ENCODE peak calls at places on chromosome 22, in six cellular contexts. R is central memory CD8-positive, alpha-beta T cell; N is sigmoid colon; H is left colon; O is HT-29; P is GM23248. C is an unnamed sample.
A peak's percentile ranks its signal among the peaks of the same experiment; 100 is the strongest.

GRCh38 chr22:36295247-36295646 is 42.3 kb downstream of the APOL1 start:
- DNase-seq in H (no peak), R (no peak), O (no peak), P (no peak), N (no peak), C (no peak)

GRCh38 chr22:37549704-37550059 is 10.6 kb upstream of the CDC42EP1 start:
- DNase-seq in R (no peak), P (peak; percentile 89), H (no peak), O (peak; percentile 27), N (no peak), C (peak; percentile 78)

GRCh38 chr22:49662681-49663080 is 165.0 kb downstream of the BRD1 start:
- DNase-seq in O (no peak), H (no peak), P (no peak), N (no peak), R (no peak), C (no peak)

GRCh38 chr22:32533265-32534068 is 58.9 kb downstream of the FBXO7 start:
- DNase-seq in R (no peak), P (peak; percentile 85), H (no peak), N (no peak), O (no peak), C (peak; percentile 63)

GRCh38 chr22:28791841-28792490 is 8.4 kb downstream of the XBP1 start:
- DNase-seq in O (no peak), N (no peak), P (no peak), R (no peak), H (no peak), C (no peak)

GRCh38 chr22:30887418-30887817 is 81.2 kb downstream of the MORC2 start:
- DNase-seq in N (peak; percentile 51), R (no peak), O (no peak), P (no peak), H (no peak), C (no peak)

GRCh38 chr22:23036684-23037428 is 33.5 kb upstream of the GNAZ start:
- DNase-seq in H (no peak), P (peak; percentile 87), O (no peak), R (no peak), N (no peak), C (no peak)

GRCh38 chr22:36544107-36544620 is 15.2 kb upstream of the EIF3D start:
- DNase-seq in N (no peak), H (no peak), O (no peak), P (peak; percentile 95), R (no peak), C (peak; percentile 90)

GRCh38 chr22:19292262-19293230 is 1.0 kb upstream of the CLTCL1 start:
- DNase-seq in H (peak; percentile 32), N (no peak), P (no peak), R (peak; percentile 11), O (no peak), C (peak; percentile 76)

GRCh38 chr22:47337161-47337621 is 574.7 kb downstream of the TBC1D22A start:
- DNase-seq in O (peak; percentile 77), R (no peak), N (no peak), P (peak; percentile 77), H (no peak), C (peak; percentile 99)

GRCh38 chr22:25940479-25940878 is 198.5 kb downstream of the MYO18B start:
- DNase-seq in H (no peak), P (no peak), O (no peak), N (no peak), R (no peak), C (no peak)